ENCODE peak calls at places on chromosomes 11 and 22, in ten cellular contexts. S, M, E, P, L, G, T, F, B and W are unnamed samples.

GRCh38 chr11:73198677-73199076 is 19.4 kb upstream of the P2RY2 start:
- DNase-seq in M (peak; percentile 79), E (no peak), T (no peak), G (peak; percentile 45), B (no peak), S (no peak), P (no peak), F (peak; percentile 12), L (no peak), W (no peak)

GRCh38 chr11:31817621-31818493 is 6.7 kb upstream of the PAX6 start:
- DNase-seq in E (no peak), L (no peak), P (no peak), M (peak; percentile 85), T (no peak), S (no peak), F (no peak), B (no peak), G (no peak), W (peak; percentile 44)

GRCh38 chr11:106461839-106462545 is 384.5 kb downstream of the AASDHPPT start:
- DNase-seq in S (no peak), L (peak; percentile 22), G (no peak), P (no peak), E (no peak), F (no peak), B (no peak), T (no peak), M (peak; percentile 27), W (no peak)

GRCh38 chr22:46107089-46107664 is 43.1 kb upstream of the PPARA start:
- DNase-seq in E (peak; percentile 72), M (no peak), P (peak; percentile 88), G (no peak), S (no peak), L (no peak), T (peak; percentile 76), F (peak; percentile 59), B (peak; percentile 66), W (peak; percentile 72)

GRCh38 chr11:359181-359714 is 10.1 kb upstream of the B4GALNT4 start:
- DNase-seq in S (no peak), P (no peak), M (no peak), F (no peak), B (no peak), T (no peak), G (no peak), E (no peak), L (no peak), W (no peak)

GRCh38 chr11:47438721-47439120 is 10.2 kb downstream of the RAPSN start:
- DNase-seq in M (peak; percentile 57), F (no peak), S (no peak), G (no peak), L (no peak), B (no peak), T (no peak), P (no peak), E (no peak), W (no peak)

GRCh38 chr22:19933328-19934241 is 8.0 kb upstream of the COMT start:
- DNase-seq in P (no peak), L (no peak), S (no peak), T (no peak), G (no peak), B (no peak), M (no peak), F (no peak), E (peak; percentile 36), W (no peak)

GRCh38 chr22:37157516-37158289 is 8.0 kb upstream of the IL2RB start:
- DNase-seq in S (no peak), M (no peak), G (peak; percentile 56), B (no peak), E (no peak), T (no peak), L (no peak), F (no peak), P (no peak), W (no peak)

GRCh38 chr22:37525746-37526350 is 6.6 kb upstream of the CARD10 start:
- DNase-seq in S (no peak), G (no peak), T (no peak), M (no peak), F (no peak), B (no peak), L (no peak), P (no peak), E (no peak), W (no peak)

DNA sequence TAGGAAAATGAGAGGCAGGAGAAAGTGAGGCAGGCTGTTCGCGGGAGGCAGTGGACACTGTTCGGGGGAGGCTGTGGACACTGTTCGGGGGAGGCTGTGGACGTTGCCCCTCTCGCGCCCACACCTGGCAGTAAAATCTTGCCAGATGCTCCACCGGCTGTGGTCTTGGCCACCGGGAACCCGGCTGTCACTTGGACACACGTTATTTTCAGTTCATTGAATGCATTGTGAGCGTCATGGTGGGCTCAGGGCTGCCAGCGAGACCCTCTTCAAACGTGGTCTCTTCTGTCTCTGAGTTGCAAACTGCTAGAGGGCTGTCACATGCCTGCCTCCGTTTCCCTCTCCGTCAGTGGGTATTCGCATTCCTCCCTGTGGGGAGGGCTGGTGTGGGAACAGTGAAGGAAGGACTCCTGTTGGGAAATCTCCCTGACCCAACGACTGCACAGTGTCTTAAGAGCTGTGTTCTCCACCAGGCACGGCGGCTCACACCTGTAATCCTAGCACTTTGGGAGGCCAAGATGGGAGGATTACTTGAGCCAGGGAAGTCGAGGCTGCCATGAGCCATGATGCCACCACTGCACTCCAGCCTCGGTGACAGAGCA is 1.4 kb downstream of the PRR5 start:
- DNase-seq in E (no peak), P (no peak), M (no peak), S (no peak), F (no peak), G (no peak), L (no peak), T (no peak), B (no peak), W (no peak)
- H3K4me3 ChIP-seq in E (peak overlapping the region; percentile 76), P (peak overlapping the region; percentile 63), M (peak overlapping the region; percentile 75), S (peak overlapping the region; percentile 53), F (peak overlapping the region; percentile 67), G (peak overlapping the region; percentile 59), L (peak overlapping the region; percentile 55), T (peak overlapping the region; percentile 62), B (peak overlapping the region; percentile 72), W (no peak overlapping the region)

DNA sequence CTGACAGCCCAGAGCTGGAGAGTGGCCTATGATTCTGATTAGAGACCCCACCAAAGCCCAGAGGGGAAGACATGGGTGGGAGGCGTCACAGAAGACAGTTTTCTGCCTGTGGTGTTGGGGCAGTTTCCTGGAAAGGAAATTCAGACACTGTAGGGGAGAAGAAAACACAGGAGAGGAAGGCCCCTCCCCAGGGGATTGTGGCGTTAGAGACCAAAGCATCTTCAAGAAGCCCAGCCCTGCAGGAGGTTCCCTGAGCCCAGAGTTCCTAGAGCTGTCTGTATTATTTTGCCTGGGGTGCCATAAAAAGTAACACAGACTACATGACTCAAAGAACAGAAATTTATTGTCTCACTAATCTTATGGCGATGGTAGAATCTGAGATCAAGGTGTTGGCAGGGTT is 40.2 kb upstream of the PRAME start:
- DNase-seq in M (no peak), E (no peak), S (no peak), G (no peak), B (no peak), T (no peak), P (no peak), L (no peak), F (no peak), W (no peak)
- H3K4me1 ChIP-seq in M (no peaks in the 10 kb centered on the region), E (no peaks in the 10 kb centered on the region), S (no peaks in the 10 kb centered on the region), G (no peaks in the 10 kb centered on the region), B (no peaks in the 10 kb centered on the region), T (no peaks in the 10 kb centered on the region), P (no peaks in the 10 kb centered on the region), L (no peaks in the 10 kb centered on the region), F (no peaks in the 10 kb centered on the region), W (no peaks in the 10 kb centered on the region)

GRCh38 chr11:110430267-110431211 is 791 bp downstream of the FDX1 start:
- DNase-seq in P (peak; percentile 34), T (no peak), B (peak; percentile 48), S (no peak), M (peak; percentile 64), G (no peak), F (peak; percentile 45), L (peak; percentile 50), E (no peak), W (peak; percentile 69)
- TF ChIP-seq CTCF in P (no peak), T (no peak), B (no peak), S (no peak), M (no peak), G (no peak), F (no peak), L (no peak), E (no peak), W (no peak)

DNA sequence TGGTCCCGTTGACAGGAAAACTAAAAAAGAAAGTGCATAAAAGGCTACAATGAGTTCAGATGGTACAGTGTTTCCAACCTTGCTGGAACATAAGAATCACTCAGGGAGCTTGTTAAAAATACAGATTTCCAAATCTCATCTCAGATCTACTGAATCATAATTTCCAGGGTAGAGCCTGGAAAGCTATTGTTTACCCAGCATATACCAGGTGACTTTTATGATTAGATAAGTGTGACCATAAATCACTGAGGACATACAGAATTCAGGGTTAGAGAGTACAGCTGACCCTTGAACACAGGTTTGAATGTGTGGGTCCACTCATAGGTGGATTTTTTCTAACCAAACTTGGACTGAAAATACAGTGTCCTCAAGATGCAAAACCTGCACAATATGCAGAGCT is 11.9 kb downstream of the SAAL1 start:
- DNase-seq in G (no peak), B (no peak), M (no peak), F (no peak), T (no peak), S (no peak), L (no peak), P (no peak), E (no peak), W (no peak)
- H3K4me3 ChIP-seq in G (no peak overlapping the region), B (no peak overlapping the region), M (no peak overlapping the region), F (no peak overlapping the region), T (no peak overlapping the region), S (no peak overlapping the region), L (no peak overlapping the region), P (no peak overlapping the region), E (no peak overlapping the region), W (no peak overlapping the region)